ENCODE peak calls at places on chromosomes 6 and 20, in seven cellular contexts. One of them, this sample, is unnamed.

GRCh38 chr20:52219441-52219840 is 27.9 kb upstream of the ZFP64 start:
- DNase-seq in HEK293T: no peak
- DNase-seq in H1: no peak
- DNase-seq in HCT116: no peak
- DNase-seq in HepG2: peak
- DNase-seq in K562: no peak
- DNase-seq in GM12878: no peak
- DNase-seq in this sample: peak

GRCh38 chr20:52610749-52611148 is 361.4 kb upstream of the TSHZ2 start:
- DNase-seq in HEK293T: no peak
- DNase-seq in H1: no peak
- DNase-seq in HCT116: no peak
- DNase-seq in HepG2: no peak
- DNase-seq in K562: no peak
- DNase-seq in GM12878: no peak
- DNase-seq in this sample: no peak

GRCh38 chr20:62246872-62247652 is 8.7 kb downstream of the OSBPL2 start:
- DNase-seq in HEK293T: no peak
- DNase-seq in H1: no peak
- DNase-seq in HCT116: no peak
- DNase-seq in HepG2: peak
- DNase-seq in K562: no peak
- DNase-seq in GM12878: no peak
- DNase-seq in this sample: no peak

GRCh38 chr20:53606364-53606985 is 12.8 kb upstream of the ZNF217 start:
- DNase-seq in HEK293T: no peak
- DNase-seq in H1: no peak
- DNase-seq in HCT116: no peak
- DNase-seq in HepG2: peak
- DNase-seq in K562: no peak
- DNase-seq in GM12878: no peak
- DNase-seq in this sample: no peak

GRCh38 chr6:35624341-35625070 is 64.2 kb downstream of the FKBP5 start:
- DNase-seq in HEK293T: no peak
- DNase-seq in H1: no peak
- DNase-seq in HCT116: no peak
- DNase-seq in HepG2: peak
- DNase-seq in K562: no peak
- DNase-seq in GM12878: no peak
- DNase-seq in this sample: no peak

GRCh38 chr6:43247115-43247999 is 4.1 kb downstream of the TTBK1 start:
- DNase-seq in HEK293T: peak
- DNase-seq in H1: peak
- DNase-seq in HCT116: peak
- DNase-seq in HepG2: peak
- DNase-seq in K562: peak
- DNase-seq in GM12878: no peak
- DNase-seq in this sample: peak

GRCh38 chr20:36275011-36275410 is 31.1 kb upstream of the DLGAP4 start:
- DNase-seq in HEK293T: no peak
- DNase-seq in H1: no peak
- DNase-seq in HCT116: no peak
- DNase-seq in HepG2: no peak
- DNase-seq in K562: no peak
- DNase-seq in GM12878: no peak
- DNase-seq in this sample: no peak

GRCh38 chr6:44593539-44593944 is 206.0 kb downstream of the CDC5L start:
- DNase-seq in HEK293T: peak
- DNase-seq in H1: peak
- DNase-seq in HCT116: peak
- DNase-seq in HepG2: peak
- DNase-seq in K562: peak
- DNase-seq in GM12878: peak
- DNase-seq in this sample: peak

GRCh38 chr6:105488521-105489212 is 85.8 kb upstream of the PREP start:
- DNase-seq in HEK293T: no peak
- DNase-seq in H1: no peak
- DNase-seq in HCT116: no peak
- DNase-seq in HepG2: no peak
- DNase-seq in K562: no peak
- DNase-seq in GM12878: no peak
- DNase-seq in this sample: no peak

GRCh38 chr6:126071000-126071647 is 84.8 kb downstream of the TRMT11 start:
- DNase-seq in HEK293T: no peak
- DNase-seq in H1: no peak
- DNase-seq in HCT116: no peak
- DNase-seq in HepG2: no peak
- DNase-seq in K562: no peak
- DNase-seq in GM12878: no peak
- DNase-seq in this sample: no peak

GRCh38 chr6:7617954-7618764 is 28.2 kb downstream of the SNRNP48 start:
- DNase-seq in HEK293T: no peak
- DNase-seq in H1: no peak
- DNase-seq in HCT116: no peak
- DNase-seq in HepG2: no peak
- DNase-seq in K562: no peak
- DNase-seq in GM12878: peak
- DNase-seq in this sample: no peak

GRCh38 chr6:3456794-3457709 is at the start of gene SLC22A23:
- DNase-seq in HEK293T: peak
- DNase-seq in H1: peak
- DNase-seq in HCT116: peak
- DNase-seq in HepG2: peak
- DNase-seq in K562: peak
- DNase-seq in GM12878: no peak
- DNase-seq in this sample: peak

GRCh38 chr20:40293740-40294139 is 395.3 kb downstream of the MAFB start:
- DNase-seq in HEK293T: no peak
- DNase-seq in H1: no peak
- DNase-seq in HCT116: no peak
- DNase-seq in HepG2: no peak
- DNase-seq in K562: no peak
- DNase-seq in GM12878: no peak
- DNase-seq in this sample: no peak

GRCh38 chr6:133467231-133467981 is 226.2 kb downstream of the EYA4 start:
- DNase-seq in HEK293T: no peak
- DNase-seq in H1: no peak
- DNase-seq in HCT116: no peak
- DNase-seq in HepG2: no peak
- DNase-seq in K562: no peak
- DNase-seq in GM12878: no peak
- DNase-seq in this sample: no peak

GRCh38 chr6:41652876-41653641 is 14.8 kb downstream of the MDFI start:
- DNase-seq in HEK293T: no peak
- DNase-seq in H1: no peak
- DNase-seq in HCT116: no peak
- DNase-seq in HepG2: no peak
- DNase-seq in K562: peak
- DNase-seq in GM12878: no peak
- DNase-seq in this sample: no peak

GRCh38 chr20:62691485-62691884 is 17.2 kb upstream of the NTSR1 start:
- DNase-seq in HEK293T: no peak
- DNase-seq in H1: no peak
- DNase-seq in HCT116: no peak
- DNase-seq in HepG2: no peak
- DNase-seq in K562: no peak
- DNase-seq in GM12878: no peak
- DNase-seq in this sample: no peak

GRCh38 chr6:68127066-68127465 is 508.0 kb upstream of the ADGRB3 start:
- DNase-seq in HEK293T: no peak
- DNase-seq in H1: no peak
- DNase-seq in HCT116: no peak
- DNase-seq in HepG2: no peak
- DNase-seq in K562: no peak
- DNase-seq in GM12878: no peak
- DNase-seq in this sample: no peak

GRCh38 chr6:31397901-31398300 is 5.5 kb upstream of the MICA start:
- DNase-seq in HEK293T: no peak
- DNase-seq in H1: no peak
- DNase-seq in HCT116: no peak
- DNase-seq in HepG2: no peak
- DNase-seq in K562: no peak
- DNase-seq in GM12878: no peak
- DNase-seq in this sample: no peak

GRCh38 chr6:158256746-158257424 is 55.4 kb upstream of the TULP4 start:
- DNase-seq in HEK293T: no peak
- DNase-seq in H1: no peak
- DNase-seq in HCT116: no peak
- DNase-seq in HepG2: no peak
- DNase-seq in K562: no peak
- DNase-seq in GM12878: no peak
- DNase-seq in this sample: no peak

GRCh38 chr6:43759157-43759925 is 10.7 kb upstream of the VEGFA start:
- DNase-seq in HEK293T: no peak
- DNase-seq in H1: no peak
- DNase-seq in HCT116: no peak
- DNase-seq in HepG2: no peak
- DNase-seq in K562: no peak
- DNase-seq in GM12878: no peak
- DNase-seq in this sample: no peak

GRCh38 chr6:170019259-170020040 is 268.0 kb downstream of the ERMARD start:
- DNase-seq in HEK293T: no peak
- DNase-seq in H1: no peak
- DNase-seq in HCT116: no peak
- DNase-seq in HepG2: no peak
- DNase-seq in K562: no peak
- DNase-seq in GM12878: no peak
- DNase-seq in this sample: no peak

DNA sequence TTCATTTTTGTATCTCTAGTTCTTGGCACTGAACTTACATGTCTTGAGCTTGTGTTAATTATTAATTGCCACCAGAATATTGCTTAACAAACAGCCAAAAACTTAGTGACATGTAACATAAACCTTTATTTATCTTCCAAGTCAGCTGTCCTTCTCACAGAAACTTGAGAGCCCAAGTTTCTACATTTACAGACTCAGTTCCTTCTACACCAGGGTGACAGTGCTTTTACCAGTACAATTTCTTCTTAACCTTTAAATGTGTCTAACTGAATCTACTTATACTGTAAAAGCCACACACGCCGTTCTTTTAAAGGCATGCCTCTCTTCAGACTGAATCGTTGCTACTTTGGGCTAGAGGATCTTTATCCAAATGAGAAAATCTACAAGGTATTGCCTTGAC is 539.2 kb downstream of the GRIK2 start:
- DNase-seq in HEK293T: no peak
- DNase-seq in H1: no peak
- DNase-seq in HCT116: no peak
- DNase-seq in HepG2: no peak
- DNase-seq in K562: no peak
- DNase-seq in GM12878: no peak
- DNase-seq in this sample: no peak
- TF ChIP-seq SP1 in HEK293T: no peak
- TF ChIP-seq SP1 in H1: no peak
- TF ChIP-seq SP1 in HCT116: no peak
- TF ChIP-seq SP1 in HepG2: no peak
- TF ChIP-seq SP1 in K562: no peak
- TF ChIP-seq SP1 in GM12878: no peak
- TF ChIP-seq SP1 in this sample: no peak

GRCh38 chr6:79353226-79353625 is 118.7 kb upstream of the HMGN3 start:
- DNase-seq in HEK293T: no peak
- DNase-seq in H1: no peak
- DNase-seq in HCT116: no peak
- DNase-seq in HepG2: no peak
- DNase-seq in K562: no peak
- DNase-seq in GM12878: no peak
- DNase-seq in this sample: no peak
- TF ChIP-seq SP1 in HEK293T: no peak
- TF ChIP-seq SP1 in H1: no peak
- TF ChIP-seq SP1 in HCT116: no peak
- TF ChIP-seq SP1 in HepG2: no peak
- TF ChIP-seq SP1 in K562: no peak
- TF ChIP-seq SP1 in GM12878: no peak
- TF ChIP-seq SP1 in this sample: no peak

DNA sequence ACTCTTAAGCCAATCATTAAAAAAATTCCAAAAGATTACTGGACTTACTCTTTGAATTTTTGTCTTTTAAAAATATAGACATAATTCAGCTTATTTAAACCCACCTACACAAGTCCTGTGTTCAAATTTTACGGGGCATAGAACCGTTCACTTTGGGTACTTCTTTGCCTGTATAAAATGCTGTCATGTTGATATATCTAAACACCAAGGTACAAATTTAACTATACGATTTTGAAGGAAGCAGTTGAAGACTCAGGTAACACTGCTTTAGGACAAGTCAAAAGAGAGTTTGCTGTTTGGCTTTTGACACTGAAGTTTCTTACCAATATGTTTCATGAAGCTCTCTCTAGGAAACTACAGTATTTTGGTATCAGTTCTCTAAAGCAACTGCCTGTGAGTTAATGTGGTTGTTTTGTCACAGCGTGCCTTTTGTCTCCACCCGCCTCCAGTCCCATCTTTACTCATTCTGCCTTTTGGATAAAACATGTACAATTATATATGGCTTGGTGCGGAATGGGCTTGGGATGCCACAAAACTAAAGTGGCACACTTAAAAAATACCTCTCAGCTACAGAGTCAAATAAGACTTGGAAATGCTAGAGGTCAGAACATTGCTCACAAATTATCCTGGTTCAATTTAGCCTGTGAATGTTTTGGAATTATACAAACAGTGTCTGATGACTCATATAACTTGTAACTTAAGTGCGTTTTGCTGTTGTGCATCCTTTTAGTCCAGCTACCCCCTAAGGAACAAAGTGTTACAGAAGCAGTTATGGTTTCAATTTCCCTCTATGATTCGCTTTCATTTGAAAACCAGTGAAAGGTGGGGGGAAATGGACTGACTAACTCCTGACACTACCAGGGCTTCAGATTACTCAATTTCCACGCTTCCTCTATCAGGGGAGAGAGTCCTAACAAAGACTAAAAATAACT is 38.7 kb downstream of the RGS17 start:
- DNase-seq in HEK293T: peak
- DNase-seq in H1: no peak
- DNase-seq in HCT116: peak
- DNase-seq in HepG2: no peak
- DNase-seq in K562: no peak
- DNase-seq in GM12878: peak
- DNase-seq in this sample: no peak
- TF ChIP-seq SP1 in HEK293T: no peak
- TF ChIP-seq SP1 in H1: no peak
- TF ChIP-seq SP1 in HCT116: peak
- TF ChIP-seq SP1 in HepG2: no peak
- TF ChIP-seq SP1 in K562: no peak
- TF ChIP-seq SP1 in GM12878: peak
- TF ChIP-seq SP1 in this sample: no peak

GRCh38 chr6:75409928-75410327 is 83.7 kb downstream of the FILIP1 start:
- DNase-seq in HEK293T: no peak
- DNase-seq in H1: no peak
- DNase-seq in HCT116: no peak
- DNase-seq in HepG2: no peak
- DNase-seq in K562: no peak
- DNase-seq in GM12878: no peak
- DNase-seq in this sample: no peak
- TF ChIP-seq SP1 in HEK293T: no peak
- TF ChIP-seq SP1 in H1: no peak
- TF ChIP-seq SP1 in HCT116: no peak
- TF ChIP-seq SP1 in HepG2: no peak
- TF ChIP-seq SP1 in K562: no peak
- TF ChIP-seq SP1 in GM12878: no peak
- TF ChIP-seq SP1 in this sample: no peak

This sample was measured in WTC11.